ENCODE peak calls at places on chromosome 1, in seven cellular contexts. M is epithelial cell of esophagus; E is tibial nerve; C is suprapubic skin; W is effector memory CD4-positive, alpha-beta T cell; O is hepatocyte; R is right lobe of liver. U is an unnamed sample.

GRCh38 chr1:211577826-211578639 is 928 bp downstream of the SLC30A1 start:
- DNase-seq in M (peak), E (peak), C (peak), W (peak), O (peak), R (peak), U (peak)

GRCh38 chr1:68232354-68233148 is at the start of gene WLS:
- DNase-seq in M (peak), E (peak), C (peak), W (no peak), O (peak), R (peak), U (no peak)

GRCh38 chr1:99457381-99458165 is 188.3 kb upstream of the PALMD start:
- DNase-seq in M (peak), E (no peak), C (no peak), W (no peak), O (no peak), R (no peak), U (no peak)

GRCh38 chr1:53957231-53957818 is 11.2 kb downstream of the LRRC42 start:
- DNase-seq in M (peak), E (no peak), C (no peak), W (no peak), O (peak), R (no peak), U (no peak)

GRCh38 chr1:46210561-46210960 is 7.4 kb downstream of the LURAP1 start:
- DNase-seq in M (no peak), E (no peak), C (no peak), W (no peak), O (no peak), R (no peak), U (no peak)

GRCh38 chr1:48761411-48761810 is 15.3 kb downstream of the BEND5 start:
- DNase-seq in M (no peak), E (no peak), C (no peak), W (no peak), O (no peak), R (no peak), U (no peak)

GRCh38 chr1:226846801-226847200 is 23.6 kb upstream of the PSEN2 start:
- DNase-seq in M (peak), E (no peak), C (no peak), W (no peak), O (no peak), R (no peak), U (no peak)

GRCh38 chr1:68145418-68146126 is 86.8 kb downstream of the WLS start:
- DNase-seq in M (peak), E (no peak), C (no peak), W (no peak), O (peak), R (peak), U (no peak)

GRCh38 chr1:18556364-18556763 is 74.3 kb upstream of the PAX7 start:
- DNase-seq in M (peak), E (peak), C (no peak), W (no peak), O (no peak), R (no peak), U (no peak)

GRCh38 chr1:205927676-205928075 is 15.6 kb downstream of the SLC26A9 start:
- DNase-seq in M (no peak), E (no peak), C (no peak), W (no peak), O (no peak), R (no peak), U (no peak)

GRCh38 chr1:42434340-42434739 is 21.5 kb downstream of the ZMYND12 start:
- DNase-seq in M (no peak), E (no peak), C (no peak), W (no peak), O (no peak), R (no peak), U (no peak)

GRCh38 chr1:99306644-99307043 is 42.4 kb downstream of the PLPPR4 start:
- DNase-seq in M (no peak), E (no peak), C (no peak), W (no peak), O (no peak), R (no peak), U (no peak)

GRCh38 chr1:143720087-143721023 is 251.4 kb downstream of the FAM72C start:
- DNase-seq in M (peak), E (no peak), C (no peak), W (no peak), O (no peak), R (peak), U (no peak)

GRCh38 chr1:115828101-115829022 is 12.6 kb downstream of the NHLH2 start:
- DNase-seq in M (no peak), E (no peak), C (peak), W (no peak), O (peak), R (no peak), U (peak)

GRCh38 chr1:194873328-194873923 is 1687.0 kb upstream of the B3GALT2 start:
- DNase-seq in M (peak), E (no peak), C (no peak), W (no peak), O (no peak), R (no peak), U (no peak)

GRCh38 chr1:204363335-204364114 is 3.8 kb upstream of the PLEKHA6 start:
- DNase-seq in M (peak), E (peak), C (no peak), W (peak), O (peak), R (peak), U (peak)

GRCh38 chr1:92826792-92827191 is 5.0 kb upstream of the RPL5 start:
- DNase-seq in M (peak), E (no peak), C (no peak), W (no peak), O (no peak), R (no peak), U (no peak)

GRCh38 chr1:156911587-156912298 is 8.7 kb upstream of the LRRC71 start:
- DNase-seq in M (no peak), E (no peak), C (no peak), W (no peak), O (no peak), R (no peak), U (no peak)

GRCh38 chr1:228863776-228864175 is 128.5 kb downstream of the RHOU start:
- DNase-seq in M (no peak), E (no peak), C (no peak), W (no peak), O (no peak), R (no peak), U (no peak)

GRCh38 chr1:21904725-21905520 is 32.2 kb downstream of the HSPG2 start:
- DNase-seq in M (peak), E (no peak), C (no peak), W (no peak), O (peak), R (peak), U (no peak)

GRCh38 chr1:50427086-50427817 is 4.0 kb upstream of the DMRTA2 start:
- DNase-seq in M (no peak), E (no peak), C (no peak), W (no peak), O (no peak), R (no peak), U (no peak)

GRCh38 chr1:99455760-99456159 is 190.2 kb upstream of the PALMD start:
- DNase-seq in M (no peak), E (no peak), C (no peak), W (no peak), O (no peak), R (no peak), U (no peak)

GRCh38 chr1:240031414-240031813 is 60.3 kb upstream of the FMN2 start:
- DNase-seq in M (no peak), E (no peak), C (no peak), W (no peak), O (no peak), R (no peak), U (no peak)

GRCh38 chr1:172653015-172653709 is 5.7 kb upstream of the FASLG start:
- DNase-seq in M (peak), E (no peak), C (no peak), W (no peak), O (no peak), R (no peak), U (no peak)

GRCh38 chr1:181073638-181074037 is 14.9 kb upstream of the IER5 start:
- DNase-seq in M (peak), E (no peak), C (no peak), W (no peak), O (peak), R (no peak), U (no peak)

GRCh38 chr1:51378871-51379270 is 48.5 kb upstream of the TTC39A start:
- DNase-seq in M (no peak), E (no peak), C (no peak), W (no peak), O (no peak), R (no peak), U (no peak)

GRCh38 chr1:61287734-61288133 is 205.4 kb downstream of the NFIA start:
- DNase-seq in M (peak), E (no peak), C (no peak), W (no peak), O (no peak), R (no peak), U (no peak)

DNA sequence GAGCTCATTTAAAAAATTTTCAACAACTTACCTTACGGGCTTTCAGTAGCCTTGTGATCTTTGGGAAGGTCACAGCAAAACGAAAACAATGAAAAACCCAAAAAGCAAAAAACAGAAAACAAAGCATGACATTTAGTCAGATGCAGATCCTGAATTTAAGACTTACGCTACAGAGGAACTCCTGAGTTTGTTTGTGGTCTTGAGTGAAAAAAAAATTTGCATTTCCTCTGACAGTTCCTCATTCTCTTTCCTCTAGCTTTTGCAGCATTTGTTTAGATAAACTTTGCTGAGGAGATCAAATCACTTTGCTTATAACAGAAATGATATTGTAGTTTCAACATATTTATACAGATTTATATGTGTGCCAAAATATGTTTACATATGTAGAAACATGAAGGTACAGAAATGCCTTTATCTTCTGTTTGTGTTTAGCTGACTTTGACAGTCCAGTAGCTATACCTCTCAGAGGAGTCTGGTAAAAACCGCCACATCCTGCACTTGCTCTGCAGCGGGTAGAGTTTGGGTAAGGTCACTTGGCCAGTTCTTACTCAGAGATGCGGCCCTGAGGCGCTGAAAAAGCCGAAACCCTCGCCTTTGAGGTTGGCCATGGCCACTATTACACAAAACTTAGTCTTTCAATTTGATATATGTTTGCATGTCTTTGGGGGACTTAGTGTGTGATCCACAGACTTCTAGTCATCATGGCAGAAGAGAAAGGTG is 142.5 kb downstream of the TNR start:
- DNase-seq in M (no peak), E (no peak), C (no peak), W (no peak), O (no peak), R (no peak), U (no peak)
- H3K4me3 ChIP-seq in M (no peak), E (no peak), C (no peak), W (no peak), O (no peak), R (no peak), U (no peak)

DNA sequence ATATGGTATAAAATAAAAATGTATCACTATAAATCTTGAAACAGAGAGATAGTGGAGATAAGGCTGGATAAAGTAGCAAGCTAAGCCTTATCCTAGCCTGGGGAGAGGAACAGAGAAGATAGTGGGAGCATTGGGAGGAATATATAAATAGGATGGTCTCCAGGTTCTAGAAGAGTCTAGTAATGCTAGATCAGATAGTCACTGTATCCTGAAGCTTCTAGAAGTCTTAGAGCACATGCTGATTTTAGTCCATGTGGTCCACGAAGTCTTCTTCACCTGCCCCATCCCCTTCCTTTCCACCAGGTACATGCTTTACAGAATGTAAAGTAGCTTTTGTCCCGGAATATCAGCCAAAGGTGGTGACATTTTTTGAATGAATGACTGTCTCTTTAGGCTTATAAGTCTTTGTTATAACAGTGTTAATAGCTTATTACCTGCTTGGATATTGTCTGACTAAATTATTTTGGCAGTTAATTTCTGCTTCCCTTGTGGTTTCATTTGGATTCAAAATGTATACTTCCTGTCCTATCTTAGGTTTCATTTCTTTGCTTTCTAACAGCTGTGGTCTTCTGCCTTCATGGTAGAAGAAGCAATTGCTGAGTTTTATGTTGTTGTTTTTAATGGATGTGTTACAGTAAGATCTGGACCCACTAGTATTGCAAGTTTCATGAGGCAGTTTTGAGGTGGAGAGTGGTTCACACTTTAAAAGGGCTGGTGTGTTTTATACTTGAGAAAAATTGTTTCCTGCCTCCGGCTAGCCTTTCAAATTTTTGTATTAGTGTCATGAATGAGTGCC is 5.9 kb downstream of the SMG7 start:
- DNase-seq in M (no peak), E (no peak), C (no peak), W (no peak), O (no peak), R (no peak), U (no peak)
- H3K4me3 ChIP-seq in M (no peak), E (no peak), C (no peak), W (no peak), O (no peak), R (no peak), U (peak)

DNA sequence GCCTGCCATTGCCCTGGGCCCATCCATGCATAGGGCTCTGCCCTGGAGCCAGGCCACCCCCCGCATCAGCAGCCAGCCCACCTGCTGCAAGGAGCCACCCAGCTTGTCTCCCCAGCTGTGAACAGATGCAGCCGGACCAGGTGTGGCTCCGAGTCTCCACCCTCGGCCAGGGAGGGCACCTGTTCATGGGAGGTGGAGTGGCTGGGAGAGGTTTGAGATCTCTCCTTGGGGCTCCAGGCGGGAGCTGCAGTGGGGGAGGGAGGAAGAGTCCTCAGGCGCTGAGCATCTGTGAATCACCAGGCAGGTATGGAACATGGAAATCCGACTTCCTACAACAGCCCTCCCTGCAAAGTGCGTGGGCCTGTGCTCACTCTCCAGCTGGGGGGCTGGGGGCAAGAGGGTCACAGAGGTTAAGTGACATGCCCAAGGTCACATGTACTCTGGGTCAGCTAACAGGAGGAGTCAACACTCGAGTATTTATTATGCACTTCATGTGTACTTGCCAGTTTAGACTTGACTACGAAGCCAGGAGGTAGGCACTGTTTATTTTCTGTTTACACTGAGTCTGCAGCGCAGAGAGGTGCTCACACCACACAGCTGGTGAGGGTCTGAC is 4.8 kb upstream of the HES5 start:
- DNase-seq in M (peak), E (no peak), C (no peak), W (no peak), O (peak), R (no peak), U (no peak)
- H3K4me3 ChIP-seq in M (no peak), E (no peak), C (no peak), W (no peak), O (no peak), R (no peak), U (no peak)

GRCh38 chr1:1163538-1164070 is 10.1 kb upstream of the TTLL10 start:
- DNase-seq in M (peak), E (no peak), C (no peak), W (no peak), O (no peak), R (no peak), U (no peak)
- H3K4me3 ChIP-seq in M (peak), E (no peak), C (peak), W (no peak), O (peak), R (no peak), U (no peak)

GRCh38 chr1:94928293-94928939 is 1.5 kb upstream of the CNN3 start:
- DNase-seq in M (no peak), E (no peak), C (no peak), W (no peak), O (no peak), R (no peak), U (no peak)
- H3K4me3 ChIP-seq in M (no peak), E (peak), C (peak), W (no peak), O (peak), R (peak), U (no peak)

GRCh38 chr1:209627349-209628196 is 24.7 kb downstream of the LAMB3 start:
- DNase-seq in M (peak), E (peak), C (no peak), W (peak), O (peak), R (peak), U (peak)
- H3K4me3 ChIP-seq in M (no peak), E (no peak), C (no peak), W (no peak), O (no peak), R (peak), U (no peak)

U was measured in CD8-positive, alpha-beta T cell.